ENCODE peak calls at places on chromosomes 5 and 9, in five cellular contexts. I is left ventricle myocardium superior; F is T-helper 22 cell; J is stimulated activated CD4-positive, alpha-beta T cell treated with anti-CD3 and anti-CD28 coated beads, Interleukin-4, amount 100 ng/mL, for 1 hour; Y is HEK293T. V is an unnamed sample.

GRCh38 chr5:956178-956761 is 52.3 kb upstream of the NKD2 start:
- DNase-seq in Y (no peak), F (no peak), J (no peak), I (no peak), V (no peak)

GRCh38 chr9:117782931-117783788 is 79.0 kb downstream of the TLR4 start:
- DNase-seq in Y (peak), F (peak), J (peak), I (peak), V (peak)

GRCh38 chr9:119009253-119009652 is 360.0 kb downstream of the BRINP1 start:
- DNase-seq in I (no peak), Y (no peak), F (no peak), J (no peak), V (no peak)

GRCh38 chr5:683619-684481 is 9.3 kb downstream of the TPPP start:
- DNase-seq in J (no peak), I (peak), Y (no peak), F (no peak), V (no peak)

GRCh38 chr5:77428033-77428432 is 64.1 kb downstream of the WDR41 start:
- DNase-seq in Y (no peak), F (no peak), J (no peak), I (no peak), V (no peak)

GRCh38 chr9:107325842-107326241 is 42.8 kb downstream of the RAD23B start:
- DNase-seq in Y (no peak), J (no peak), I (no peak), F (no peak), V (no peak)

GRCh38 chr9:136047775-136048559 is 47.1 kb downstream of the NACC2 start:
- DNase-seq in Y (no peak), F (no peak), J (no peak), I (no peak), V (no peak)

GRCh38 chr5:16456103-16456832 is 9.3 kb downstream of the ZNF622 start:
- DNase-seq in I (peak), J (no peak), Y (peak), F (no peak), V (no peak)

GRCh38 chr5:136781464-136781863 is 416.1 kb upstream of the TRPC7 start:
- DNase-seq in F (no peak), Y (no peak), I (no peak), J (no peak), V (no peak)

GRCh38 chr5:133565993-133566392 is 46.3 kb downstream of the FSTL4 start:
- DNase-seq in F (no peak), I (no peak), Y (peak), J (peak), V (no peak)

GRCh38 chr9:112863214-112863613 is 27.5 kb downstream of the SLC46A2 start:
- DNase-seq in Y (no peak), J (no peak), I (peak), F (no peak), V (no peak)

V was measured in activated B cell treated with CpG ODN at 0.5 μM for 24 hours.